ENCODE peak calls at places on chromosomes 13 and 19, in eight cellular contexts. A is Panc1, T is upper lobe of left lung, E is K562, X is HCT116, C is HepG2, P is GM23338, L is GM12878. G is an unnamed sample.
A peak's percentile ranks its signal among the peaks of the same experiment; 100 is the strongest.

GRCh38 chr13:107138987-107139386 is 571.0 kb upstream of the ARGLU1 start:
- ATAC-seq in L (no peak), E (no peak), A (no peak), C (no peak), X (no peak), P (no peak), T (no peak), G (peak; percentile 70)

GRCh38 chr13:80463673-80464352 is 122.9 kb upstream of the SPRY2 start:
- ATAC-seq in X (no peak), C (no peak), P (no peak), T (no peak), A (no peak), E (no peak), L (no peak), G (no peak)

GRCh38 chr19:38619361-38620174 is 580 bp downstream of the EIF3K start:
- ATAC-seq in T (peak; percentile 3), A (peak; percentile 25), X (peak; percentile 24), C (no peak), E (peak; percentile 6), P (peak; percentile 17), L (no peak), G (no peak)

GRCh38 chr19:16160445-16160942 is 12.8 kb downstream of the CIB3 start:
- ATAC-seq in E (no peak), A (no peak), L (peak; percentile 54), T (no peak), P (no peak), X (peak; percentile 12), C (no peak), G (no peak)

GRCh38 chr19:13894552-13894951 is 11.4 kb downstream of the BRME1 start:
- ATAC-seq in C (no peak), E (no peak), P (no peak), T (no peak), A (no peak), X (no peak), L (no peak), G (no peak)

GRCh38 chr13:48252176-48252575 is 19.2 kb downstream of the ITM2B start:
- ATAC-seq in P (no peak), A (no peak), X (no peak), E (no peak), L (no peak), C (no peak), T (peak; percentile 23), G (no peak)

GRCh38 chr13:41561179-41561578 is 103.8 kb downstream of the RGCC start:
- ATAC-seq in C (no peak), A (no peak), P (no peak), L (no peak), T (peak; percentile 45), E (no peak), X (no peak), G (no peak)

GRCh38 chr13:71459708-71460107 is 407.3 kb downstream of the DACH1 start:
- ATAC-seq in C (no peak), P (no peak), X (no peak), T (no peak), E (no peak), A (no peak), L (no peak), G (no peak)

GRCh38 chr13:77786888-77787287 is 89.4 kb downstream of the SLAIN1 start:
- ATAC-seq in L (no peak), X (no peak), C (no peak), E (no peak), P (no peak), T (no peak), A (no peak), G (no peak)

GRCh38 chr13:97179501-97179900 is 42.6 kb upstream of the MBNL2 start:
- ATAC-seq in C (no peak), E (no peak), P (no peak), X (no peak), L (no peak), T (no peak), A (no peak), G (no peak)

GRCh38 chr13:75869981-75870380 is 233.9 kb downstream of the LMO7 start:
- ATAC-seq in A (no peak), T (no peak), P (no peak), X (no peak), L (no peak), E (no peak), C (no peak), G (no peak)

GRCh38 chr13:31882794-31883193 is 143.5 kb downstream of the RXFP2 start:
- ATAC-seq in C (no peak), T (no peak), X (no peak), L (peak; percentile 37), A (no peak), P (no peak), E (no peak), G (no peak)

GRCh38 chr19:54376610-54377009 is 11.9 kb upstream of the LAIR1 start:
- ATAC-seq in E (no peak), C (no peak), A (no peak), T (no peak), L (no peak), X (no peak), P (no peak), G (no peak)

GRCh38 chr13:110699148-110700145 is 6.5 kb downstream of the CARS2 start:
- ATAC-seq in P (no peak), T (peak; percentile 44), E (no peak), A (no peak), L (peak; percentile 10), X (no peak), C (no peak), G (no peak)

GRCh38 chr13:21011378-21011777 is 50.0 kb downstream of the LATS2 start:
- ATAC-seq in C (no peak), E (no peak), P (no peak), L (peak; percentile 57), T (no peak), X (no peak), A (no peak), G (no peak)

GRCh38 chr13:93775507-93776108 is 549.0 kb downstream of the GPC6 start:
- ATAC-seq in C (peak; percentile 48), P (no peak), L (no peak), T (no peak), A (no peak), X (no peak), E (no peak), G (no peak)

GRCh38 chr19:51194527-51195315 is 30.2 kb upstream of the CD33 start:
- ATAC-seq in T (no peak), A (no peak), E (peak; percentile 86), L (peak; percentile 84), P (no peak), C (no peak), X (peak; percentile 84), G (no peak)

GRCh38 chr19:18017275-18018083 is 9.5 kb downstream of the ARRDC2 start:
- ATAC-seq in C (no peak), P (no peak), L (no peak), T (no peak), E (no peak), A (no peak), X (no peak), G (peak; percentile 6)

GRCh38 chr13:102915393-102915792 is 69.6 kb downstream of the ERCC5 start:
- ATAC-seq in T (no peak), P (no peak), X (no peak), E (no peak), A (no peak), C (no peak), L (no peak), G (no peak)
- H3K27ac ChIP-seq in T (no peak overlapping the region), P (no peak overlapping the region), X (no peak overlapping the region), E (no peak overlapping the region), A (no peak overlapping the region), C (no peak overlapping the region), L (no peak overlapping the region), G (no peak overlapping the region)

DNA sequence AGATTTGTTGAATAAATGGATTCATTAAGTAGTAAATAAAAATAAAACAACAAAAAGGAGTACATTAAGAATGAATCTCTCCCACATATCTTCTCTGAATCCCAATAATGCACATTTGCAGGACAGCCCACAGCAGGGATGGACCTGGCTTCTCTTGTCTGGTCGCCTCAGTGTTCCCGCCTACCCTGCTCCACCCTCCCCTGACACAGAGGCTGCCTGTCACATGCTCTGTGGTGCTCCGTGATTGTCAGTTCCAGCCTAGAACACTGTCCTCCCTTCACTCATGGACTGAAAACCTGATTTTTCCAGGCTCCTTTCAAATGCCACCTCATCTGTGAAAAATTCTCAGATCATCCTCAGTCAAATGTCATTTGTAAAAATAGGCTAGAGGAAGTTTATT is 94.5 kb upstream of the GPR12 start:
- ATAC-seq in X (no peak), P (no peak), T (no peak), C (no peak), E (no peak), L (no peak), A (no peak), G (no peak)
- TF ChIP-seq POLR2AphosphoS5 in X (no peak), P (no peak), T (no peak), C (no peak), E (no peak), L (no peak), A (no peak), G (no peak)

DNA sequence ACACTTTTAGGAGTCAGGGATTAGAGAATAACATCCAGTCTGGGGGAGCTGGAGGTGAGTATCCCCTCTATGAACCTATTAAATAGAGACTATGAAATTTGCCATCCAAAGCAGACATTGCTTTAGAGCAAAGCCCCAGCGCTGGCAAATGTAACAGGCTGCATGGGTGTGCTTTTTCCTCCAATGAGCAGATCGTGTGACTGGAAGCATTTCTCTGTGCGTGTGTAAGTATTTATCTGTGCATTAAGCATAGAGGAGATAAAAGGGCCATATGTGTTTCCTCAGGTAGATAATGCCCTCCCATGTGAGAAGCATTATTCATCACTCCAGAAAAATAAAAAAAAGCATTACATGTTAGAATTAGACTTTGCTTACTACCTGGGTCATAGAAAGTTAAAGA is 924 bp downstream of the TNFSF13B start:
- ATAC-seq in T (peak; percentile 26), P (no peak), A (no peak), C (peak; percentile 67), L (peak; percentile 25), E (peak; percentile 36), X (no peak), G (no peak)
- H3K4me3 ChIP-seq in T (peak overlapping the region; percentile 48), P (no peak overlapping the region), A (no peak overlapping the region), C (no peak overlapping the region), L (peak overlapping the region; percentile 84), E (peak overlapping the region; percentile 17), X (no peak overlapping the region), G (peak overlapping the region; percentile 48)

GRCh38 chr13:101523732-101524131 is 71.3 kb downstream of the ITGBL1 start:
- ATAC-seq in E (no peak), T (peak; percentile 56), C (no peak), L (peak; percentile 62), A (no peak), P (no peak), X (no peak), G (peak; percentile 79)

GRCh38 chr13:101520672-101521071 is 68.2 kb downstream of the ITGBL1 start:
- ATAC-seq in P (no peak), C (no peak), E (no peak), A (no peak), T (no peak), X (no peak), L (peak; percentile 80), G (no peak)

GRCh38 chr13:101521371-101521770 is 68.9 kb downstream of the ITGBL1 start:
- ATAC-seq in E (no peak), L (no peak), T (no peak), P (no peak), C (no peak), A (no peak), X (no peak), G (no peak)

GRCh38 chr13:101522607-101523006 is 70.1 kb downstream of the ITGBL1 start:
- ATAC-seq in P (no peak), L (no peak), A (no peak), E (no peak), X (no peak), T (no peak), C (no peak), G (peak; percentile 63)

GRCh38 chr13:101523154-101523669 is 70.7 kb downstream of the ITGBL1 start:
- ATAC-seq in X (no peak), C (no peak), E (no peak), L (no peak), A (no peak), P (no peak), T (peak; percentile 14), G (peak; percentile 80)
- H3K27ac ChIP-seq in X (no peak overlapping the region), C (no peak overlapping the region), E (no peak overlapping the region), L (no peak overlapping the region), A (peak overlapping the region; percentile 57), P (no peak overlapping the region), T (no peak overlapping the region), G (no peak overlapping the region)

G was measured in gastroesophageal sphincter.